ENCODE peak calls at places on chromosomes 11 and 22, in four cellular contexts. V, W, Q and F are unnamed samples.

GRCh38 chr11:94127632-94128031 is 1.0 kb upstream of the PANX1 start:
- DNase-seq in V (no peak), W (no peak), Q (no peak), F (no peak)

GRCh38 chr22:39283312-39284141 is 35.9 kb downstream of the RPL3 start:
- DNase-seq in V (no peak), W (no peak), Q (no peak), F (no peak)

GRCh38 chr22:31829505-31829904 is 75.7 kb downstream of the DEPDC5 start:
- DNase-seq in V (peak), W (no peak), Q (peak), F (no peak)

GRCh38 chr11:1108246-1108900 is 33.7 kb downstream of the MUC2 start:
- DNase-seq in V (no peak), W (no peak), Q (no peak), F (no peak)

GRCh38 chr11:15654397-15654915 is 539.7 kb downstream of the INSC start:
- DNase-seq in V (no peak), W (no peak), Q (no peak), F (no peak)

GRCh38 chr11:11498195-11498594 is 123.6 kb downstream of the GALNT18 start:
- DNase-seq in V (no peak), W (no peak), Q (no peak), F (no peak)

GRCh38 chr11:61902313-61902712 is 11.0 kb upstream of the FADS3 start:
- DNase-seq in V (no peak), W (no peak), Q (no peak), F (no peak)

GRCh38 chr22:44623771-44624510 is 78.1 kb upstream of the PRR5 start:
- DNase-seq in V (no peak), W (no peak), Q (no peak), F (no peak)

GRCh38 chr22:44928711-44929347 is 81.0 kb downstream of the PHF21B start:
- DNase-seq in V (peak), W (no peak), Q (no peak), F (no peak)

GRCh38 chr11:68654978-68655377 is 29.4 kb upstream of the GAL start:
- DNase-seq in V (no peak), W (no peak), Q (no peak), F (no peak)

GRCh38 chr11:21474529-21474928 is 718.4 kb upstream of the ANO5 start:
- DNase-seq in V (no peak), W (no peak), Q (no peak), F (no peak)

GRCh38 chr11:24386551-24387404 is 110.1 kb upstream of the LUZP2 start:
- DNase-seq in V (no peak), W (no peak), Q (no peak), F (no peak)
- TF ChIP-seq CTCF in V (peak), W (no peak), Q (no peak), F (peak)

DNA sequence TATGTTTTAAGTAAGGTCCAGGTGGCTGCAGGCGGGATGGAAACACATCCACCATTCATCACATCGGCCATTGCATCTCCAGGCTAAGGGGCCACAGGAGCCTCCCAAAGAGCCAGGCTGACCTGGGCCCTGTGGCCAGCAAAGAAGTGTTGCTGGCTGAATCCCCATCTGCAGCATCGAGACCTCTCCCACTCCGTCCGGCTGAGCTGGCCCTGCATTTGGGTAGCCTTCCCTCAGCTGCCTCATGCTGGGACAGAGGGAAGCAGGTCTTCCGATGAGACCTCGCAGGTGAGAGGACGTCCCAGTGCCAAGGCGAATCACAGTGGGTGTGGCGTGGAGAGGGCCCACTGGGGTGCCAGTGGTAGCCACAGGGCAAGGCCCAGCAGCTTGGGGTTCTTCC is 24.5 kb downstream of the RSPH14 start:
- DNase-seq in V (no peak), W (no peak), Q (no peak), F (no peak)
- TF ChIP-seq CTCF in V (no peak), W (no peak), Q (no peak), F (no peak)

DNA sequence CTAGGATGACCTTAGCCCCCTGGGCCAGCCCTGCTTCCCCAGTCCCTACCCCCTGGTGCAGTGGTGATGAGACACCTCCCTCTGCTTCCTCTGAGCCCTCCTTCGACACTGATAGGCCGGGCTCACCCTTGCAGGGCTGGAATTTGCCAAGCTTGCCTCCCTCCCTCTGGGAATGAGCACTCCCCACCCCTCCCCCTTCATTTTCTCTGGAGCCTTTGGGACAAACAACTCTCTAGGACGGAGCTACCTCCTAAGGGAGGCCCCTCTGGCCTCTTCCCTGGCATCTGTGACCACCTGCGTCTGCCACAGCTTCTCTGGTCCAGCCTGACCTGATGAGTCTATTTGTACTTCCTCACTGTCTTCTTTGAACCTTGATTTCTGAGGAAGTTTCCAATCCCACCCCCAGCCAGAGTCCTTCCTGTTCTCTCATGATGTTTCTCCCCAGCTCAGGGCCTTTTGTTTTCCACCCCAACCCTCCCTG is 53.3 kb upstream of the ADA2 start:
- DNase-seq in V (peak), W (no peak), Q (no peak), F (no peak)
- TF ChIP-seq CTCF in V (no peak), W (no peak), Q (no peak), F (no peak)

GRCh38 chr11:13486926-13487660 is 8.7 kb downstream of the PTH start:
- DNase-seq in V (no peak), W (peak), Q (no peak), F (peak)
- TF ChIP-seq CTCF in V (peak), W (no peak), Q (peak), F (peak)

GRCh38 chr11:19458721-19459120 is 218.0 kb upstream of the E2F8 start:
- DNase-seq in V (no peak), W (no peak), Q (no peak), F (no peak)
- TF ChIP-seq CTCF in V (no peak), W (no peak), Q (no peak), F (no peak)

DNA sequence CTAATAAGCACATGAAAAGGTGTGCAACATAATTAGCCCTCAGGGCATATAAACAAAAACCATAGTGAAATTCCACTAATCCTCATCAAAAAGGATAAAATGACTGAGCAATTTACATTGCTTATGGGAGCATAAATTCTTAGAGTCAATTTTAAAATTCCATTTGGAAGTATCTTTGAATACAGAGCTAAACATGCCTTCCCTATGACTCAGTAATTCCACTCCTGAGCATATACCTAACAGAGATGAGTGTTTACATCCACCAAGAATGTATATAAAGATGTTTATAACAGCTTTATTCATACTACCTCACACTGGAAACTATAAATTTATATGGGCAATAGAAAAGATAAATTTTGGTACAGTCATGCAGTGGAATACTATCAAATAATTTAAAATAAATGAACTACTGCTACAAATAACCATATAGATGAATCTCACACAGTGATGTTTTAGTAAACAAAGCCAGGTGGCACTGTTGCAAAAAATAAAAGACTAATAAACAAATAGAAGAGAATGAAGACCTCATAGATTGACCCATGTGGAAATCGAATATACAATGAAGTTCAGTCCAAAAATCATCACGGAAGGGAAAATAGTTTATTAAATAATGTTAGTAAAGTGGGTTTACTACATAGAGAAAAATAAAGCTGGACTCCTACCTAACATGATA is 8.2 kb upstream of the OR2D2 start:
- DNase-seq in V (no peak), W (no peak), Q (no peak), F (no peak)
- TF ChIP-seq CTCF in V (peak), W (no peak), Q (no peak), F (no peak)